ENCODE peak calls at places on chromosomes 2 and 18, in eight cellular contexts. One of them, this sample, is unnamed.

GRCh38 chr18:33755918-33756590 is 178.0 kb downstream of the ASXL3 start:
- DNase-seq in AG04449: peak; percentile 9
- DNase-seq in psoas muscle: no peak
- DNase-seq in breast epithelium: no peak
- DNase-seq in Peyer's patch: peak; percentile 58
- DNase-seq in colonic mucosa: peak; percentile 25
- DNase-seq in A549: peak; percentile 3
- DNase-seq in HL-60: no peak
- DNase-seq in this sample: no peak

GRCh38 chr2:238096311-238097011 is 3.7 kb upstream of the ESPNL start:
- DNase-seq in AG04449: no peak
- DNase-seq in psoas muscle: peak; percentile 42
- DNase-seq in breast epithelium: no peak
- DNase-seq in Peyer's patch: no peak
- DNase-seq in colonic mucosa: no peak
- DNase-seq in A549: no peak
- DNase-seq in HL-60: no peak
- DNase-seq in this sample: no peak

GRCh38 chr2:8535821-8536685 is 145.8 kb upstream of the ID2 start:
- DNase-seq in AG04449: no peak
- DNase-seq in psoas muscle: no peak
- DNase-seq in breast epithelium: no peak
- DNase-seq in Peyer's patch: peak; percentile 38
- DNase-seq in colonic mucosa: no peak
- DNase-seq in A549: no peak
- DNase-seq in HL-60: peak; percentile 65
- DNase-seq in this sample: no peak

GRCh38 chr18:75207298-75208054 is 1.5 kb downstream of the PTGR3 start:
- DNase-seq in AG04449: no peak
- DNase-seq in psoas muscle: no peak
- DNase-seq in breast epithelium: no peak
- DNase-seq in Peyer's patch: no peak
- DNase-seq in colonic mucosa: no peak
- DNase-seq in A549: no peak
- DNase-seq in HL-60: peak; percentile 32
- DNase-seq in this sample: no peak

GRCh38 chr2:167127135-167127534 is 238.9 kb downstream of the XIRP2 start:
- DNase-seq in AG04449: no peak
- DNase-seq in psoas muscle: no peak
- DNase-seq in breast epithelium: no peak
- DNase-seq in Peyer's patch: no peak
- DNase-seq in colonic mucosa: no peak
- DNase-seq in A549: no peak
- DNase-seq in HL-60: peak; percentile 2
- DNase-seq in this sample: no peak

GRCh38 chr2:12861344-12861942 is 144.7 kb downstream of the TRIB2 start:
- DNase-seq in AG04449: no peak
- DNase-seq in psoas muscle: no peak
- DNase-seq in breast epithelium: no peak
- DNase-seq in Peyer's patch: no peak
- DNase-seq in colonic mucosa: no peak
- DNase-seq in A549: no peak
- DNase-seq in HL-60: no peak
- DNase-seq in this sample: no peak

GRCh38 chr18:44341759-44342158 is 338.9 kb upstream of the SETBP1 start:
- DNase-seq in AG04449: no peak
- DNase-seq in psoas muscle: no peak
- DNase-seq in breast epithelium: no peak
- DNase-seq in Peyer's patch: no peak
- DNase-seq in colonic mucosa: no peak
- DNase-seq in A549: no peak
- DNase-seq in HL-60: no peak
- DNase-seq in this sample: no peak

GRCh38 chr2:2825516-2826208 is 494.6 kb upstream of the MYT1L start:
- DNase-seq in AG04449: no peak
- DNase-seq in psoas muscle: no peak
- DNase-seq in breast epithelium: no peak
- DNase-seq in Peyer's patch: peak; percentile 14
- DNase-seq in colonic mucosa: peak; percentile 6
- DNase-seq in A549: no peak
- DNase-seq in HL-60: no peak
- DNase-seq in this sample: no peak

GRCh38 chr2:167292430-167293171 is 404.3 kb downstream of the XIRP2 start:
- DNase-seq in AG04449: peak; percentile 38
- DNase-seq in psoas muscle: peak; percentile 92
- DNase-seq in breast epithelium: peak; percentile 78
- DNase-seq in Peyer's patch: peak; percentile 85
- DNase-seq in colonic mucosa: peak; percentile 91
- DNase-seq in A549: peak; percentile 81
- DNase-seq in HL-60: peak; percentile 56
- DNase-seq in this sample: peak; percentile 88

GRCh38 chr2:38037325-38037724 is 38.6 kb downstream of the CYP1B1 start:
- DNase-seq in AG04449: no peak
- DNase-seq in psoas muscle: no peak
- DNase-seq in breast epithelium: no peak
- DNase-seq in Peyer's patch: no peak
- DNase-seq in colonic mucosa: no peak
- DNase-seq in A549: no peak
- DNase-seq in HL-60: no peak
- DNase-seq in this sample: no peak

GRCh38 chr2:20917724-20918572 is 95.0 kb upstream of the LDAH start:
- DNase-seq in AG04449: no peak
- DNase-seq in psoas muscle: no peak
- DNase-seq in breast epithelium: no peak
- DNase-seq in Peyer's patch: no peak
- DNase-seq in colonic mucosa: no peak
- DNase-seq in A549: no peak
- DNase-seq in HL-60: no peak
- DNase-seq in this sample: no peak

GRCh38 chr2:212109217-212109616 is 429.4 kb downstream of the ERBB4 start:
- DNase-seq in AG04449: no peak
- DNase-seq in psoas muscle: no peak
- DNase-seq in breast epithelium: no peak
- DNase-seq in Peyer's patch: no peak
- DNase-seq in colonic mucosa: no peak
- DNase-seq in A549: no peak
- DNase-seq in HL-60: no peak
- DNase-seq in this sample: no peak

GRCh38 chr2:212119591-212119990 is 419.0 kb downstream of the ERBB4 start:
- DNase-seq in AG04449: no peak
- DNase-seq in psoas muscle: no peak
- DNase-seq in breast epithelium: no peak
- DNase-seq in Peyer's patch: no peak
- DNase-seq in colonic mucosa: no peak
- DNase-seq in A549: no peak
- DNase-seq in HL-60: no peak
- DNase-seq in this sample: no peak

GRCh38 chr2:212109792-212110680 is 428.6 kb downstream of the ERBB4 start:
- DNase-seq in AG04449: no peak
- DNase-seq in psoas muscle: no peak
- DNase-seq in breast epithelium: no peak
- DNase-seq in Peyer's patch: no peak
- DNase-seq in colonic mucosa: no peak
- DNase-seq in A549: no peak
- DNase-seq in HL-60: no peak
- DNase-seq in this sample: no peak

DNA sequence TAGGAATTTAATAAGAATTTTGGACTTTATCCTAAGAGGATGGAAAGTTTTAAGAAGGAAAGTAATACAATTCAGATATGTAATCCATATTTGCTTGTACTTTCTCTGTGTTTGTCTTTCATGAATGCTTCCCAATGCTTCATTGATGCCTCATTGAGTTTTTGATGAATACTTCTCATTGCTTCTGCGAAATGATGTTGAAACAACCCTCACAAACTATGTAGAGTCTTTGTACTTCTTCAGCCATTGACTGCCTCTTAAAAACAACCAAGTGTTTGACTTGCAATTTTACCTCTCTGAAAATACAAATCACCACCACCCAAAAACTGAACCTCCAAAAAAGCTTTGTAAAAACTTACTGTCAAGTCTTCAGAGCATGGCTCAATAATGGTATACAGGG is 424.1 kb downstream of the ERBB4 start:
- DNase-seq in AG04449: no peak
- DNase-seq in psoas muscle: no peak
- DNase-seq in breast epithelium: no peak
- DNase-seq in Peyer's patch: no peak
- DNase-seq in colonic mucosa: no peak
- DNase-seq in A549: no peak
- DNase-seq in HL-60: no peak
- DNase-seq in this sample: no peak
- TF ChIP-seq CTCF in AG04449: no peak
- TF ChIP-seq CTCF in psoas muscle: no peak
- TF ChIP-seq CTCF in breast epithelium: no peak
- TF ChIP-seq CTCF in Peyer's patch: no peak
- TF ChIP-seq CTCF in colonic mucosa: no peak
- TF ChIP-seq CTCF in A549: no peak
- TF ChIP-seq CTCF in HL-60: no peak
- TF ChIP-seq CTCF in this sample: no peak

GRCh38 chr2:169693344-169693743 is 861 bp downstream of the CFAP210 start:
- DNase-seq in AG04449: no peak
- DNase-seq in psoas muscle: no peak
- DNase-seq in breast epithelium: no peak
- DNase-seq in Peyer's patch: no peak
- DNase-seq in colonic mucosa: no peak
- DNase-seq in A549: no peak
- DNase-seq in HL-60: peak; percentile 21
- DNase-seq in this sample: no peak
- TF ChIP-seq CTCF in AG04449: peak; percentile 8
- TF ChIP-seq CTCF in psoas muscle: no peak
- TF ChIP-seq CTCF in breast epithelium: no peak
- TF ChIP-seq CTCF in Peyer's patch: peak; percentile 43
- TF ChIP-seq CTCF in colonic mucosa: no peak
- TF ChIP-seq CTCF in A549: no peak
- TF ChIP-seq CTCF in HL-60: no peak
- TF ChIP-seq CTCF in this sample: peak; percentile 39

GRCh38 chr2:67322361-67323001 is 74.7 kb upstream of the ETAA1 start:
- DNase-seq in AG04449: no peak
- DNase-seq in psoas muscle: no peak
- DNase-seq in breast epithelium: no peak
- DNase-seq in Peyer's patch: no peak
- DNase-seq in colonic mucosa: peak; percentile 29
- DNase-seq in A549: peak; percentile 49
- DNase-seq in HL-60: no peak
- DNase-seq in this sample: no peak
- TF ChIP-seq CTCF in AG04449: peak; percentile 20
- TF ChIP-seq CTCF in psoas muscle: peak; percentile 35
- TF ChIP-seq CTCF in breast epithelium: no peak
- TF ChIP-seq CTCF in Peyer's patch: peak; percentile 39
- TF ChIP-seq CTCF in colonic mucosa: no peak
- TF ChIP-seq CTCF in A549: peak; percentile 78
- TF ChIP-seq CTCF in HL-60: no peak
- TF ChIP-seq CTCF in this sample: no peak

GRCh38 chr2:51710222-51710621 is 678.3 kb upstream of the NRXN1 start:
- DNase-seq in AG04449: no peak
- DNase-seq in psoas muscle: no peak
- DNase-seq in breast epithelium: no peak
- DNase-seq in Peyer's patch: no peak
- DNase-seq in colonic mucosa: peak; percentile 23
- DNase-seq in A549: no peak
- DNase-seq in HL-60: no peak
- DNase-seq in this sample: no peak
- TF ChIP-seq CTCF in AG04449: no peak
- TF ChIP-seq CTCF in psoas muscle: no peak
- TF ChIP-seq CTCF in breast epithelium: no peak
- TF ChIP-seq CTCF in Peyer's patch: no peak
- TF ChIP-seq CTCF in colonic mucosa: no peak
- TF ChIP-seq CTCF in A549: peak; percentile 16
- TF ChIP-seq CTCF in HL-60: peak; percentile 27
- TF ChIP-seq CTCF in this sample: peak; percentile 37

GRCh38 chr2:28663359-28663758 is 88.3 kb upstream of the PPP1CB start:
- DNase-seq in AG04449: no peak
- DNase-seq in psoas muscle: no peak
- DNase-seq in breast epithelium: no peak
- DNase-seq in Peyer's patch: no peak
- DNase-seq in colonic mucosa: no peak
- DNase-seq in A549: no peak
- DNase-seq in HL-60: no peak
- DNase-seq in this sample: no peak
- TF ChIP-seq CTCF in AG04449: peak; percentile 52
- TF ChIP-seq CTCF in psoas muscle: no peak
- TF ChIP-seq CTCF in breast epithelium: no peak
- TF ChIP-seq CTCF in Peyer's patch: no peak
- TF ChIP-seq CTCF in colonic mucosa: no peak
- TF ChIP-seq CTCF in A549: no peak
- TF ChIP-seq CTCF in HL-60: no peak
- TF ChIP-seq CTCF in this sample: no peak

DNA sequence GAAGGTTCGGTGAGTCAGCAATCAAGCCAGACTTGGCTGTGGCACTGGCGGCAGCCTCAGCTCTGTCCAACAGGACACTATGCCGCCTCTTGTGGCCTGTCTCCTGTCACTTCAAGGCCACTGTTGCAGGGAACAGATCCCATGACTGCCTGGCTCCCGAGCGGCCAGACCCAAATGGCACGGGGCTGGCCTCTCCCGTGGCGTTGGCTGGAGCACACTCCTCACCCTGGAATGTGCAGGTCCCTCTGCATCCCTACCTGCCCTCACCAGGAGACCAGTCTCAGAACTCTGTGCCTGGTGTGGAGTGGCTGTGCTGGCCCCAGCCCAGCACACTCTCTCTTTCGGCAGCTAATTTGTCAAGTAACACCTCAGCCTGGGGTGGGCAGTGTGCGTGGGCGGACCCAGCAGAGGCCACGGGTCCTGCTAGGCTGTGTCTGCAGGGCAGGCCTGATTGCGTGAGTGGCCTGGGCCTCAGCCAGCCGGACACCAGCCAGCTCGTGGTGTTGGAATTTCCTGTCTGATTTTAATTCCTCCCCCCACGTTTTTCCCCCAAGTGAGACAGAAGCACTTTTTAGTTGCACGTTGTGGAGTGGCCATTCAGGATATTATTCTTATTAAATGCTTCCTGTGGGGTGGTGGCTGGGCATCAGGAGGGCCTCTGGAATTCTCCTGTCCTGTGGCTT is 179.3 kb downstream of the GLI2 start:
- DNase-seq in AG04449: peak; percentile 80
- DNase-seq in psoas muscle: peak; percentile 90
- DNase-seq in breast epithelium: no peak
- DNase-seq in Peyer's patch: no peak
- DNase-seq in colonic mucosa: peak; percentile 49
- DNase-seq in A549: peak; percentile 51
- DNase-seq in HL-60: no peak
- DNase-seq in this sample: no peak
- TF ChIP-seq CTCF in AG04449: no peak
- TF ChIP-seq CTCF in psoas muscle: peak; percentile 37
- TF ChIP-seq CTCF in breast epithelium: no peak
- TF ChIP-seq CTCF in Peyer's patch: no peak
- TF ChIP-seq CTCF in colonic mucosa: no peak
- TF ChIP-seq CTCF in A549: no peak
- TF ChIP-seq CTCF in HL-60: no peak
- TF ChIP-seq CTCF in this sample: no peak